ENCODE peak calls at places on chromosome 10, in eight cellular contexts. I is PC-3, S is GM23248, Y is astrocyte, T is fibroblast of lung, H is K562, P is HCT116, Q is DND-41. A is an unnamed sample. For H3K9me3, the result is how much of the 10 kb centered on the place peaks cover.

GRCh38 chr10:63376560-63377304 is 89.0 kb downstream of the JMJD1C start:
- DNase-seq in P (no peak), S (peak), H (no peak), T (peak), Q (no peak), I (peak), Y (peak), A (no peak)

GRCh38 chr10:94066411-94066810 is 72.7 kb downstream of the PLCE1 start:
- DNase-seq in I (peak), S (peak), H (peak), Y (peak), T (peak), P (no peak), Q (peak), A (no peak)

GRCh38 chr10:127990846-127991542 is 84.1 kb downstream of the PTPRE start:
- DNase-seq in S (peak), H (no peak), Y (peak), Q (no peak), I (peak), P (peak), T (peak), A (no peak)

GRCh38 chr10:68153473-68154210 is 44.4 kb downstream of the MYPN start:
- DNase-seq in Y (peak), H (no peak), Q (no peak), I (peak), T (peak), P (peak), S (peak), A (peak)

GRCh38 chr10:126252884-126253612 is 135.2 kb downstream of the ADAM12 start:
- DNase-seq in Y (peak), T (peak), Q (no peak), H (peak), P (no peak), S (peak), I (peak), A (no peak)

GRCh38 chr10:61907011-61907410 is 5.5 kb downstream of the ARID5B start:
- DNase-seq in T (no peak), Q (no peak), P (no peak), S (no peak), I (no peak), Y (no peak), H (no peak), A (no peak)

GRCh38 chr10:47287365-47287802 is 12.6 kb upstream of the GDF10 start:
- DNase-seq in S (no peak), Q (no peak), H (no peak), T (no peak), Y (no peak), P (no peak), I (peak), A (no peak)

GRCh38 chr10:4183761-4184261 is 398.8 kb upstream of the KLF6 start:
- DNase-seq in S (no peak), Y (peak), T (peak), H (no peak), I (peak), Q (no peak), P (no peak), A (no peak)

GRCh38 chr10:119595134-119595714 is 1.5 kb downstream of the TIAL1 start:
- DNase-seq in Q (no peak), T (peak), I (peak), Y (peak), S (peak), P (no peak), H (peak), A (no peak)

GRCh38 chr10:2989292-2989947 is 77.9 kb upstream of the PFKP start:
- DNase-seq in I (no peak), P (no peak), Q (no peak), S (no peak), H (no peak), T (no peak), Y (no peak), A (no peak)

GRCh38 chr10:71555760-71556159 is 159.0 kb downstream of the CDH23 start:
- DNase-seq in H (peak), S (no peak), T (no peak), I (no peak), Y (no peak), P (no peak), Q (no peak), A (no peak)

GRCh38 chr10:70664702-70665195 is 7.6 kb upstream of the ADAMTS14 start:
- DNase-seq in P (no peak), H (peak), S (peak), T (peak), I (peak), Y (peak), Q (peak), A (peak)

GRCh38 chr10:28139138-28139537 is 140.3 kb upstream of the ODAD2 start:
- DNase-seq in P (peak), T (peak), Y (peak), S (peak), Q (no peak), I (peak), H (no peak), A (no peak)

GRCh38 chr10:5958077-5958476 is 19.3 kb downstream of the IL15RA start:
- DNase-seq in S (peak), I (no peak), T (peak), Q (no peak), P (no peak), H (no peak), Y (peak), A (no peak)

GRCh38 chr10:101676573-101676972 is 18.4 kb downstream of the FBXW4 start:
- DNase-seq in P (no peak), S (no peak), Y (no peak), T (no peak), H (no peak), Q (no peak), I (no peak), A (no peak)

GRCh38 chr10:23945845-23946244 is 263.1 kb upstream of the KIAA1217 start:
- DNase-seq in Q (no peak), T (no peak), I (no peak), S (no peak), H (no peak), P (no peak), Y (no peak), A (no peak)

GRCh38 chr10:96831867-96832720 is at the start of gene LCOR:
- DNase-seq in Q (peak), P (peak), I (peak), Y (peak), T (peak), H (peak), S (peak), A (no peak)

GRCh38 chr10:2760736-2761135 is 306.6 kb upstream of the PFKP start:
- DNase-seq in T (no peak), S (no peak), I (no peak), P (no peak), H (peak), Y (no peak), Q (no peak), A (no peak)

GRCh38 chr10:93115661-93116383 is 42.1 kb downstream of the CYP26A1 start:
- DNase-seq in T (peak), H (peak), Q (peak), P (peak), S (peak), Y (peak), I (peak), A (no peak)

GRCh38 chr10:123974406-123974805 is 82.8 kb upstream of the CPXM2 start:
- DNase-seq in I (peak), Y (peak), T (peak), S (peak), H (peak), Q (no peak), P (peak), A (no peak)

GRCh38 chr10:9824546-9825164 is 1193.0 kb upstream of the CELF2 start:
- DNase-seq in Y (no peak), Q (no peak), T (no peak), P (no peak), I (no peak), S (no peak), H (peak), A (no peak)

GRCh38 chr10:9596368-9596920 is 1421.2 kb upstream of the CELF2 start:
- DNase-seq in I (no peak), Y (peak), S (peak), H (no peak), T (peak), Q (no peak), P (no peak), A (no peak)

GRCh38 chr10:125828311-125828710 is 5.0 kb downstream of the BCCIP start:
- DNase-seq in I (no peak), Q (no peak), Y (no peak), P (no peak), T (no peak), S (no peak), H (no peak), A (no peak)

GRCh38 chr10:117221156-117221711 is 19.7 kb upstream of the SLC18A2 start:
- DNase-seq in S (peak), H (no peak), T (peak), Q (no peak), P (peak), Y (peak), I (peak), A (no peak)

GRCh38 chr10:79246606-79247275 is 100.5 kb upstream of the PPIF start:
- DNase-seq in Q (no peak), S (peak), H (no peak), Y (no peak), I (no peak), T (peak), P (no peak), A (no peak)

GRCh38 chr10:71187600-71187999 is 24.8 kb upstream of the UNC5B start:
- DNase-seq in H (no peak), I (no peak), Q (no peak), P (no peak), Y (no peak), T (peak), S (no peak), A (no peak)

GRCh38 chr10:114103286-114103685 is 59.6 kb downstream of the ADRB1 start:
- DNase-seq in T (peak), Y (peak), I (peak), S (peak), H (peak), P (peak), Q (no peak), A (peak)

GRCh38 chr10:26479766-26480492 is 41.8 kb downstream of the APBB1IP start:
- DNase-seq in T (no peak), Y (no peak), I (no peak), Q (peak), H (no peak), S (no peak), P (no peak), A (no peak)

GRCh38 chr10:84499846-84500245 is 171.5 kb downstream of the CCSER2 start:
- DNase-seq in H (no peak), Q (no peak), S (no peak), I (no peak), T (peak), P (no peak), Y (peak), A (no peak)

GRCh38 chr10:22319559-22320558 is 1.0 kb upstream of the BMI1 start:
- DNase-seq in Y (no peak), H (peak), P (no peak), S (peak), T (no peak), I (peak), Q (no peak), A (no peak)

GRCh38 chr10:78196964-78197363 is 163.3 kb downstream of the RPS24 start:
- DNase-seq in H (no peak), P (no peak), Q (no peak), Y (peak), I (peak), S (peak), T (peak), A (no peak)

GRCh38 chr10:103512591-103513382 is 19.3 kb downstream of the NEURL1 start:
- DNase-seq in P (no peak), Y (no peak), I (no peak), S (no peak), H (no peak), T (no peak), Q (no peak), A (no peak)

GRCh38 chr10:25818751-25819150 is 115.3 kb upstream of the MYO3A start:
- DNase-seq in I (no peak), Y (no peak), P (no peak), Q (no peak), S (no peak), H (no peak), T (no peak), A (no peak)

GRCh38 chr10:47401874-47402645 is 18.0 kb upstream of the ZNF488 start:
- DNase-seq in P (no peak), H (no peak), Y (no peak), S (no peak), T (no peak), I (no peak), Q (no peak), A (no peak)

GRCh38 chr10:27525819-27526218 is 21.7 kb downstream of the RAB18 start:
- DNase-seq in I (no peak), Y (peak), T (peak), S (peak), P (no peak), Q (no peak), H (peak), A (no peak)

GRCh38 chr10:118950190-118950658 is 79.3 kb upstream of the NANOS1 start:
- DNase-seq in Y (peak), H (no peak), S (peak), T (peak), I (peak), P (no peak), Q (no peak), A (no peak)

GRCh38 chr10:131205556-131205955 is 106.0 kb downstream of the TCERG1L start:
- DNase-seq in T (no peak), Y (no peak), H (no peak), P (no peak), I (no peak), S (no peak), Q (no peak), A (no peak)
- H3K9me3 ChIP-seq in T (under half), Y (under half), H (under half), P (under half), I (under half), S (under half), Q (under half), A (under half)

DNA sequence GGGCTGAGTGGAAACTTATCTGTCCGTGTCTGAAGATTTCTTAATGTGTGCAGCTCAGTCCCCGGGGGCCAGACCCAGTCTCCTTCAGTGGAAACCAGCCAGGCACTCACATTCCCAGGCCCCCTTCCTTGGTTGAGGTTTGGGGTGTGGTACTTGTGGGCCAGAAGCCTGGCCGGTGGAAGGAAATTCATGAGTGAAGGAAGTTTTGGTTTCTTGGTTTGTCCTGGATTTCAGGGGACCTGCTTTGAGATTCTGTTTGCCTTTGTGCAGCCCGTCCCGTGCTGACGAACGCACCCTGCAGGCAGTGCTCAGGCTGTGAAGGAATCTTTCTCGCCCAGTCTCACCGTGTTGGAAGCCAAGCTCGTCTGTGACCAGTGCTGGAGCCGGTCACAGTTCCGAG is 2.9 kb downstream of the INPP5A start:
- DNase-seq in I (peak), H (no peak), T (peak), Y (no peak), P (no peak), Q (peak), S (peak), A (no peak)
- H3K4me3 ChIP-seq in I (peak), H (no peak), T (peak), Y (peak), P (no peak), Q (peak), S (peak), A (no peak)

GRCh38 chr10:74343804-74344203 is 192.8 kb downstream of the ADK start:
- DNase-seq in P (no peak), S (no peak), T (no peak), I (no peak), Y (no peak), Q (no peak), H (no peak), A (no peak)
- TF ChIP-seq EZH2 in P (no peak), S (no peak), T (no peak), I (no peak), Y (no peak), Q (no peak), H (no peak), A (no peak)

GRCh38 chr10:7411671-7412481 is 1.0 kb upstream of the SFMBT2 start:
- DNase-seq in Y (no peak), Q (no peak), P (no peak), S (no peak), T (no peak), H (no peak), I (no peak), A (no peak)

GRCh38 chr10:7412482-7413251 is 1.8 kb upstream of the SFMBT2 start:
- DNase-seq in S (peak), Q (no peak), H (no peak), T (peak), Y (no peak), P (no peak), I (no peak), A (no peak)

GRCh38 chr10:7409732-7410168 is 1.1 kb downstream of the SFMBT2 start:
- DNase-seq in P (no peak), Y (no peak), S (peak), H (peak), T (peak), Q (peak), I (no peak), A (no peak)

GRCh38 chr10:7410306-7410799 is 481 bp downstream of the SFMBT2 start:
- DNase-seq in P (no peak), Y (no peak), Q (peak), S (peak), T (peak), H (peak), I (no peak), A (no peak)

GRCh38 chr10:7410800-7411670 is at the start of gene SFMBT2:
- DNase-seq in Y (peak), T (peak), I (peak), P (no peak), S (peak), H (peak), Q (peak), A (no peak)
- H3K9me3 ChIP-seq in Y (under half), T (under half), I (under half), P (under half), S (under half), H (under half), Q (under half), A (under half)

GRCh38 chr10:33776419-33776818 is 442.0 kb upstream of the NRP1 start:
- DNase-seq in Q (no peak), H (no peak), I (no peak), Y (no peak), S (no peak), P (no peak), T (no peak), A (no peak)

GRCh38 chr10:33772370-33773331 is 438.2 kb upstream of the NRP1 start:
- DNase-seq in I (no peak), Q (no peak), Y (peak), P (no peak), H (no peak), S (peak), T (peak), A (no peak)

GRCh38 chr10:33774857-33775256 is 440.4 kb upstream of the NRP1 start:
- DNase-seq in S (no peak), Y (no peak), P (no peak), T (no peak), H (no peak), Q (no peak), I (no peak), A (no peak)

GRCh38 chr10:33773895-33774480 is 439.5 kb upstream of the NRP1 start:
- DNase-seq in T (no peak), H (peak), Q (no peak), S (no peak), Y (no peak), I (no peak), P (no peak), A (no peak)

GRCh38 chr10:33777223-33777622 is 442.8 kb upstream of the NRP1 start:
- DNase-seq in P (no peak), H (no peak), S (no peak), T (no peak), I (no peak), Y (no peak), Q (no peak), A (no peak)
- H3K4me3 ChIP-seq in P (no peak), H (no peak), S (no peak), T (no peak), I (no peak), Y (no peak), Q (no peak), A (no peak)